ENCODE peak calls at places on chromosome 11, in five cellular contexts. N, C, P, L and B are unnamed samples.

GRCh38 chr11:2419638-2420501 is 19.3 kb downstream of the TSSC4 start:
- DNase-seq in P (peak), L (peak), N (peak), C (peak), B (peak)

GRCh38 chr11:121575250-121575962 is 122.6 kb upstream of the SORL1-AS1 start:
- DNase-seq in P (no peak), C (no peak), L (peak), N (no peak), B (no peak)

GRCh38 chr11:8209208-8209807 is 40.5 kb upstream of the RIC3 start:
- DNase-seq in N (peak), L (no peak), C (peak), P (no peak), B (peak)

GRCh38 chr11:45477588-45477987 is 187.8 kb downstream of the CHST1 start:
- DNase-seq in P (no peak), C (no peak), N (no peak), L (no peak), B (no peak)

GRCh38 chr11:24453129-24453723 is 43.6 kb upstream of the LUZP2 start:
- DNase-seq in L (no peak), C (no peak), N (no peak), P (no peak), B (no peak)

GRCh38 chr11:63505857-63506528 is at the start of gene LGALS12:
- DNase-seq in L (no peak), P (no peak), N (peak), C (no peak), B (peak)

GRCh38 chr11:35588627-35589026 is 29.6 kb upstream of the FJX1 start:
- DNase-seq in P (no peak), N (no peak), L (no peak), C (no peak), B (no peak)

GRCh38 chr11:61949169-61950034 is 749 bp upstream of the BEST1 start:
- DNase-seq in N (peak), L (no peak), P (peak), C (no peak), B (peak)

GRCh38 chr11:85685131-85685819 is 720 bp downstream of the CCDC89 start:
- DNase-seq in C (no peak), P (no peak), L (no peak), N (no peak), B (no peak)

GRCh38 chr11:71395010-71395560 is 53.1 kb downstream of the DHCR7 start:
- DNase-seq in P (no peak), C (no peak), L (no peak), N (no peak), B (no peak)

GRCh38 chr11:21514298-21514697 is 678.6 kb upstream of the ANO5 start:
- DNase-seq in L (no peak), P (peak), C (no peak), N (peak), B (peak)

GRCh38 chr11:130849215-130849568 is 67.1 kb downstream of the SNX19 start:
- DNase-seq in P (no peak), L (no peak), C (no peak), N (no peak), B (no peak)

GRCh38 chr11:61586792-61587430 is 6.0 kb upstream of the SYT7 start:
- DNase-seq in C (no peak), L (no peak), N (no peak), P (peak), B (peak)

GRCh38 chr11:27459191-27459590 is 13.4 kb downstream of the LGR4 start:
- DNase-seq in N (no peak), P (no peak), C (no peak), L (no peak), B (peak)

GRCh38 chr11:69800278-69800677 is 18.9 kb downstream of the FGF3 start:
- DNase-seq in C (no peak), P (no peak), L (no peak), N (no peak), B (no peak)

GRCh38 chr11:1148752-1149180 is 9.0 kb upstream of the MUC5AC start:
- DNase-seq in P (no peak), L (no peak), C (no peak), N (no peak), B (no peak)

GRCh38 chr11:69076129-69076791 is 27.5 kb downstream of the TPCN2 start:
- DNase-seq in C (no peak), N (no peak), L (no peak), P (no peak), B (no peak)

GRCh38 chr11:45590743-45591142 is 74.7 kb downstream of the CHST1 start:
- DNase-seq in N (no peak), C (no peak), L (no peak), P (no peak), B (no peak)

GRCh38 chr11:10625281-10625981 is 57.0 kb upstream of the LYVE1 start:
- DNase-seq in L (no peak), P (no peak), C (peak), N (no peak), B (no peak)

GRCh38 chr11:9060700-9061111 is 30.7 kb downstream of the SCUBE2 start:
- DNase-seq in L (peak), C (no peak), P (peak), N (peak), B (peak)

GRCh38 chr11:5618807-5619206 is 6.0 kb upstream of the TRIM34 start:
- DNase-seq in P (peak), L (no peak), C (no peak), N (no peak), B (no peak)

GRCh38 chr11:115301029-115301428 is 203.2 kb downstream of the CADM1 start:
- DNase-seq in P (no peak), L (no peak), N (no peak), C (no peak), B (no peak)

GRCh38 chr11:77107950-77108349 is 5.3 kb downstream of the OMP start:
- DNase-seq in L (no peak), C (no peak), P (peak), N (no peak), B (no peak)

GRCh38 chr11:11400121-11400520 is 47.1 kb upstream of the CSNK2A3 start:
- DNase-seq in N (no peak), L (no peak), P (no peak), C (no peak), B (no peak)

GRCh38 chr11:40054631-40055030 is 1404.8 kb downstream of the LRRC4C start:
- DNase-seq in L (no peak), C (no peak), N (no peak), P (no peak), B (no peak)

GRCh38 chr11:64347171-64347867 is 7.3 kb downstream of the CCDC88B start:
- DNase-seq in P (no peak), N (no peak), C (no peak), L (no peak), B (no peak)

GRCh38 chr11:83007477-83007876 is 64.2 kb downstream of the RAB30 start:
- DNase-seq in P (no peak), C (no peak), N (no peak), L (no peak), B (no peak)

GRCh38 chr11:62333768-62334167 is 3.5 kb upstream of the ASRGL1 start:
- DNase-seq in N (no peak), C (no peak), P (no peak), L (no peak), B (no peak)

GRCh38 chr11:66612458-66612857 is 4.0 kb upstream of the RBM14 start:
- DNase-seq in C (no peak), N (no peak), L (no peak), P (no peak), B (no peak)

GRCh38 chr11:118171274-118172062 is 5.0 kb downstream of the SCN2B start:
- DNase-seq in P (peak), C (peak), L (no peak), N (peak), B (peak)

GRCh38 chr11:44593194-44593593 is 27.7 kb downstream of the CD82 start:
- DNase-seq in L (no peak), C (no peak), P (no peak), N (no peak), B (no peak)

GRCh38 chr11:34274712-34275398 is 83.0 kb downstream of the ABTB2 start:
- DNase-seq in N (no peak), P (no peak), C (no peak), L (no peak), B (no peak)

GRCh38 chr11:124834526-124835190 is 30.6 kb upstream of the ROBO3 start:
- DNase-seq in C (no peak), P (no peak), L (no peak), N (no peak), B (no peak)

GRCh38 chr11:63811522-63811921 is 1.7 kb upstream of the SPINDOC start:
- DNase-seq in C (no peak), L (no peak), P (no peak), N (no peak), B (no peak)

GRCh38 chr11:127888396-127888795 is 699.0 kb downstream of the ETS1 start:
- DNase-seq in C (no peak), N (no peak), P (no peak), L (no peak), B (no peak)
- TF ChIP-seq CREB1 in C (no peak), N (no peak), P (no peak), L (no peak), B (no peak)

GRCh38 chr11:91066648-91067047 is 843.8 kb upstream of the CHORDC1 start:
- DNase-seq in N (no peak), L (no peak), P (no peak), C (no peak), B (no peak)
- TF ChIP-seq POLR2AphosphoS5 in N (no peak), L (no peak), P (no peak), C (no peak), B (no peak)

DNA sequence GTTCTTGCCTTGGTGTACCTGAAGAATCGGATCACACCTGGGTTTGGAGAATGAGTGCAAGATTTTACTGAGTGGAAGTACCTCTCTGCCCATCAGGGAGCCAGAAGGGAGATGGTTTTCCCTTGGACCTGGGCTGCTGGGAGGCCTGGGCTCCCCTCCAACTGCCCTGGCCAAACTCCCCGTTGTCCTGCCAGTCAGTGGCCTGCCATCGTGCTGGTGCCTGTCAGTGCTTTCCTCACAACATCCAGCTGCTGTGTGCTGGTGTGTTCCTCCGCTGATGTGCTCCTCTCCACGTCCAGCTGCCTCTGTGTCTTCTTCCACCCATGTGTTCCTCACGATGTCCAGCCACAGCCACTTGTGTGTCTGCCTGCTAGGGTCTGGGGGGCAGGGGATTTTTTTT is 87.9 kb upstream of the CLPB start:
- DNase-seq in N (no peak), C (no peak), L (no peak), P (no peak), B (no peak)
- TF ChIP-seq CREB1 in N (no peak), C (no peak), L (no peak), P (no peak), B (no peak)

GRCh38 chr11:114073506-114074381 is 14.2 kb downstream of the ZBTB16 start:
- DNase-seq in N (no peak), L (no peak), C (no peak), P (no peak), B (no peak)
- TF ChIP-seq POLR2AphosphoS5 in N (no peak), L (no peak), C (no peak), P (no peak), B (no peak)